ENCODE peak calls at places on chromosomes 6 and 20, in four cellular contexts. A, M, V and X are unnamed samples.
A peak's percentile ranks its signal among the peaks of the same experiment; 100 is the strongest.

GRCh38 chr6:45574885-45575284 is 197.2 kb upstream of the SUPT3H start:
- DNase-seq in A (no peak), M (no peak), V (no peak), X (no peak)

GRCh38 chr20:50883856-50884255 is 47.4 kb downstream of the ADNP start:
- DNase-seq in A (no peak), M (no peak), V (no peak), X (peak; percentile 66)

GRCh38 chr6:142635130-142635529 is 309.8 kb downstream of the HIVEP2 start:
- DNase-seq in A (no peak), M (no peak), V (peak; percentile 50), X (no peak)

GRCh38 chr20:56343861-56344381 is 14.9 kb upstream of the FAM210B start:
- DNase-seq in A (no peak), M (no peak), V (peak; percentile 58), X (peak; percentile 87)

GRCh38 chr6:37919417-37920157 is 100.1 kb downstream of the ZFAND3 start:
- DNase-seq in A (no peak), M (peak; percentile 24), V (no peak), X (no peak)

GRCh38 chr20:19820520-19821211 is 62.6 kb downstream of the RIN2 start:
- DNase-seq in A (no peak), M (no peak), V (no peak), X (no peak)

GRCh38 chr20:57500941-57501340 is 24.0 kb downstream of the CTCFL start:
- DNase-seq in A (no peak), M (no peak), V (no peak), X (no peak)

GRCh38 chr6:13299403-13299821 is 28.9 kb downstream of the TBC1D7 start:
- DNase-seq in A (no peak), M (no peak), V (no peak), X (no peak)

GRCh38 chr6:74755748-74756147 is 450.1 kb downstream of the COL12A1 start:
- DNase-seq in A (no peak), M (no peak), V (no peak), X (no peak)

GRCh38 chr20:37378420-37378784 is 32.5 kb downstream of the SRC start:
- DNase-seq in A (no peak), M (no peak), V (no peak), X (no peak)

GRCh38 chr6:108598316-108598863 is 37.7 kb downstream of the FOXO3 start:
- DNase-seq in A (no peak), M (no peak), V (peak; percentile 80), X (no peak)

GRCh38 chr6:113655761-113656160 is 201.4 kb upstream of the MARCKS start:
- DNase-seq in A (no peak), M (no peak), V (no peak), X (no peak)

GRCh38 chr6:2969549-2969948 is 1.8 kb downstream of the SERPINB6 start:
- DNase-seq in A (no peak), M (no peak), V (no peak), X (no peak)

GRCh38 chr20:13262701-13263335 is 41.7 kb downstream of the ISM1 start:
- DNase-seq in A (no peak), M (no peak), V (peak; percentile 58), X (no peak)

GRCh38 chr20:1887321-1887720 is 7.9 kb upstream of the SIRPA start:
- DNase-seq in A (no peak), M (no peak), V (no peak), X (no peak)

GRCh38 chr6:44199883-44200282 is 16.8 kb upstream of the MYMX start:
- DNase-seq in A (no peak), M (no peak), V (no peak), X (no peak)

GRCh38 chr6:11727356-11727755 is 51.2 kb downstream of the ADTRP start:
- DNase-seq in A (no peak), M (no peak), V (no peak), X (no peak)

GRCh38 chr6:117976030-117976651 is 69.1 kb downstream of the SLC35F1 start:
- DNase-seq in A (no peak), M (no peak), V (peak; percentile 13), X (no peak)

GRCh38 chr6:109454483-109455160 is 950 bp downstream of the MICAL1 start:
- DNase-seq in A (peak; percentile 82), M (no peak), V (no peak), X (no peak)

GRCh38 chr20:17611540-17612286 is 41.8 kb downstream of the DSTN start:
- DNase-seq in A (no peak), M (no peak), V (peak; percentile 32), X (peak; percentile 75)

GRCh38 chr6:6497976-6498375 is 90.5 kb upstream of the LY86 start:
- DNase-seq in A (no peak), M (no peak), V (no peak), X (no peak)

GRCh38 chr6:37587776-37588744 is 88.4 kb upstream of the CCDC167 start:
- DNase-seq in A (no peak), M (no peak), V (no peak), X (no peak)

GRCh38 chr6:81169166-81169565 is 583.3 kb downstream of the TENT5A start:
- DNase-seq in A (no peak), M (no peak), V (peak; percentile 8), X (no peak)

GRCh38 chr6:33380272-33380981 is 11.2 kb upstream of the KIFC1 start:
- DNase-seq in A (no peak), M (no peak), V (no peak), X (no peak)

GRCh38 chr6:84065718-84066290 is 32.2 kb downstream of the MRAP2 start:
- DNase-seq in A (no peak), M (no peak), V (peak; percentile 75), X (no peak)

GRCh38 chr20:40331699-40332098 is 357.3 kb downstream of the MAFB start:
- DNase-seq in A (no peak), M (no peak), V (no peak), X (no peak)

GRCh38 chr20:32441638-32442037 is 83.5 kb downstream of the ASXL1 start:
- DNase-seq in A (no peak), M (no peak), V (no peak), X (peak; percentile 58)

GRCh38 chr6:164346631-164347030 is 932.1 kb downstream of the QKI start:
- DNase-seq in A (no peak), M (no peak), V (no peak), X (no peak)

GRCh38 chr20:46816097-46816496 is 78.5 kb upstream of the EYA2 start:
- DNase-seq in A (no peak), M (no peak), V (no peak), X (no peak)

GRCh38 chr6:74939309-74939708 is 266.5 kb downstream of the COL12A1 start:
- DNase-seq in A (no peak), M (no peak), V (no peak), X (no peak)

GRCh38 chr6:126546771-126547170 is 206.9 kb downstream of the CENPW start:
- DNase-seq in A (no peak), M (no peak), V (no peak), X (no peak)

GRCh38 chr6:37866590-37867507 is 47.3 kb downstream of the ZFAND3 start:
- DNase-seq in A (no peak), M (no peak), V (no peak), X (no peak)

GRCh38 chr20:46635514-46636091 is 15.7 kb downstream of the SLC13A3 start:
- DNase-seq in A (no peak), M (no peak), V (no peak), X (no peak)

GRCh38 chr20:23446505-23446904 is 6.2 kb downstream of the CST11 start:
- DNase-seq in A (no peak), M (no peak), V (peak; percentile 37), X (no peak)

GRCh38 chr6:89479902-89480301 is 47.0 kb downstream of the ANKRD6 start:
- DNase-seq in A (no peak), M (no peak), V (no peak), X (no peak)

GRCh38 chr6:29723666-29724588 is 693 bp downstream of the HLA-F start:
- DNase-seq in A (peak; percentile 76), M (no peak), V (peak; percentile 27), X (no peak)